ENCODE peak calls at places on chromosomes 4 and X, in eight cellular contexts. W, I, T, Y, V, H, C and L are unnamed samples.

GRCh38 chr4:145580906-145581305 is 38.3 kb upstream of the MMAA start:
- DNase-seq in T (no peak), V (peak), H (no peak), C (no peak), I (no peak), Y (no peak), W (no peak), L (no peak)

GRCh38 chr4:33625762-33626161 is 2618.6 kb downstream of the ARAP2 start:
- DNase-seq in H (no peak), V (peak), Y (no peak), C (no peak), I (peak), W (no peak), T (no peak), L (no peak)

GRCh38 chrX:140817943-140818342 is 108.4 kb downstream of the LINC00632 start:
- DNase-seq in C (no peak), V (peak), I (peak), H (no peak), W (peak), Y (no peak), T (no peak), L (no peak)

GRCh38 chr4:77095101-77095826 is 19.5 kb upstream of the CCNI start:
- DNase-seq in C (peak), I (peak), H (peak), Y (peak), W (peak), T (peak), V (peak), L (peak)

GRCh38 chrX:112968351-112969133 is 127.9 kb upstream of the AMOT start:
- DNase-seq in W (no peak), Y (no peak), H (no peak), V (peak), T (no peak), I (no peak), C (no peak), L (no peak)

GRCh38 chr4:7655549-7656243 is 221.0 kb upstream of the PSAPL1 start:
- DNase-seq in H (no peak), W (no peak), Y (no peak), I (no peak), T (no peak), C (no peak), V (no peak), L (no peak)

GRCh38 chr4:27514711-27515110 is 654.1 kb downstream of the STIM2 start:
- DNase-seq in V (no peak), Y (no peak), I (no peak), C (no peak), W (no peak), T (no peak), H (no peak), L (no peak)

GRCh38 chr4:4364061-4364460 is 22.8 kb upstream of the NSG1 start:
- DNase-seq in Y (no peak), I (no peak), T (no peak), C (no peak), V (no peak), W (no peak), H (no peak), L (no peak)

GRCh38 chrX:31420711-31421151 is 348.9 kb upstream of the FTHL17 start:
- DNase-seq in V (peak), W (no peak), H (no peak), T (no peak), Y (no peak), I (peak), C (no peak), L (no peak)

GRCh38 chr4:148254818-148255366 is 187.3 kb downstream of the NR3C2 start:
- DNase-seq in T (no peak), W (no peak), C (no peak), H (no peak), Y (no peak), V (no peak), I (no peak), L (no peak)

GRCh38 chr4:173159791-173160190 is 8.8 kb upstream of the GALNT7 start:
- DNase-seq in W (no peak), V (no peak), Y (no peak), C (no peak), H (no peak), T (no peak), I (no peak), L (no peak)
- TF ChIP-seq CTCF in W (no peak), V (no peak), Y (no peak), C (no peak), H (no peak), T (no peak), I (no peak), L (no peak)

DNA sequence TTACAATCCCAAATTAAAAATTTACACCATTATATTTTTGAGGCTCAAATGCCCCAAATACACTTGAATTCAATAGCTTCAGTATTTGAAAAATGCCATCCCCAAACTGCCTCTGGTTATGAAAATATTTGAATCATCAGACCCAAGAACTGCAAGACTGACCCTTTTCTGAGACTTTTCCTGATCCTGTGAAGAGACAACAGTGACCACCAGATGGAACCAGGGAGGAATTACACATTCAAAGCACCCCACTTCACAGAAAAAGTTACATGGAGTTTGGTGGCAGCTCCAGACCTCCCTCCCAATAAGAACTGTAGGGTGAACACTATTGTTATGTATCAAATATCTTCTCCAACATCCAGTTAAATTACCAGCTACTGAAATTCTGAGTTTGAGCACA is 44.0 kb upstream of the SCD5 start:
- DNase-seq in Y (no peak), C (no peak), T (no peak), V (no peak), H (no peak), I (peak), W (no peak), L (no peak)
- TF ChIP-seq CTCF in Y (no peak), C (no peak), T (peak), V (peak), H (peak), I (peak), W (no peak), L (no peak)

GRCh38 chrX:129981752-129982299 is 609 bp upstream of the BCORL1 start:
- DNase-seq in W (no peak), Y (no peak), T (no peak), H (no peak), V (no peak), I (no peak), C (no peak), L (no peak)

GRCh38 chrX:129981207-129981553 is 1.3 kb upstream of the BCORL1 start:
- DNase-seq in W (no peak), C (no peak), H (no peak), Y (no peak), I (no peak), V (no peak), T (no peak), L (no peak)

GRCh38 chrX:129983575-129984131 is 1.2 kb downstream of the BCORL1 start:
- DNase-seq in T (no peak), C (no peak), Y (peak), H (peak), I (no peak), W (no peak), V (no peak), L (peak)

GRCh38 chrX:129984196-129984962 is 1.9 kb downstream of the BCORL1 start:
- DNase-seq in T (peak), C (no peak), H (peak), Y (peak), I (no peak), W (peak), V (no peak), L (peak)

GRCh38 chrX:129982300-129983246 is at the start of gene BCORL1:
- DNase-seq in W (peak), T (peak), C (peak), I (peak), H (peak), V (peak), Y (peak), L (peak)
- TF ChIP-seq CTCF in W (no peak), T (no peak), C (no peak), I (no peak), H (no peak), V (no peak), Y (no peak), L (no peak)

DNA sequence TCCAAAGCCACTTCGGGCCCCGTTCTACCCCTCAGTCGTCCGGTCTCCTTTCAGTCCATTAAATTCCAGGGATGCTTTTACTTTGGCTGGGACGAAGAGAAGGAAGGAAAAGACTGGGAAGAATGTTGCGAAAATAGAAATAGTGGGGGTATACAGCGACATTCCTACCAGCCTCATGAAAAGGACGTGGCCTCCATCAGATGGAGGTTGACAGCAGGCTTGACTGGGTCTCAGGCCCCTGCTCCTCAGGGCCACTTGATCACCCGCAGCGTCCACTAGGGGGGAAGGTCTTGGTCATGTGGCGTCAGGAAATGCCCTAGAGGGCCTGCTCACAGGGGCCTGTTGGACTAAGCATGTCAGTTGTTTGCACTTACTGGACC is 671 bp upstream of the ANKRD50 start:
- DNase-seq in V (peak), I (peak), T (peak), Y (peak), W (peak), H (peak), C (no peak), L (peak)
- TF ChIP-seq CTCF in V (peak), I (peak), T (peak), Y (no peak), W (peak), H (peak), C (no peak), L (peak)

GRCh38 chr4:10622728-10623127 is 61.8 kb downstream of the CLNK start:
- DNase-seq in V (peak), I (peak), H (no peak), Y (no peak), C (no peak), W (peak), T (no peak), L (no peak)
- TF ChIP-seq CTCF in V (peak), I (peak), H (peak), Y (no peak), C (no peak), W (peak), T (no peak), L (no peak)

DNA sequence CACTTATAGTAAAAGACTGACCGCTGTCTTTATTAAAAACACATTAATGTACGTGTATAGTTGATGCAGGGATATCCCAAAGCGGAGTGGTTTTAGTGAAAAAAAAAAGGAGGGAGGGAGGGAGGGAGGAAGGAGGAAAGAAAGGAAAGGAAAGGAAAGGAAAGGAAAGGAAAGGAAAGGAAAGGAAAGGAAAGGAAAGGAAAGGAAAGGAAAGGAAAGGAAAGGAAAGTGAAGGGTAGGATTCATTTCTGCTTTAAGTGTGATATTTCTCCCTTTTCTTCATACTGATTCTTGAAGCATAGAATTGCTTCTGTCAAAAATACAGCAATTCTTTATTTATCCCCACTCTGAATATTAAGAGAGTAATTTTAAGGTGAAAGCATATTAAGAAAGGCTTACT is 504.9 kb downstream of the PPP4R3C start:
- DNase-seq in W (no peak), V (no peak), I (no peak), C (no peak), Y (no peak), T (no peak), H (no peak), L (no peak)
- TF ChIP-seq CTCF in W (no peak), V (no peak), I (no peak), C (no peak), Y (no peak), T (no peak), H (no peak), L (no peak)